ENCODE peak calls at places on chromosomes 2 and 18, in four cellular contexts. Y, I, F and W are unnamed samples.
A peak's percentile ranks its signal among the peaks of the same experiment; 100 is the strongest.

GRCh38 chr2:222844323-222844722 is 16.5 kb upstream of the ACSL3 start:
- DNase-seq in Y (no peak), I (no peak), F (peak; percentile 42), W (no peak)

GRCh38 chr2:172710584-172711024 is 25.0 kb upstream of the RAPGEF4 start:
- DNase-seq in Y (peak; percentile 38), I (peak; percentile 25), F (peak; percentile 37), W (peak; percentile 51)

GRCh38 chr2:199659207-199659606 is 191.8 kb downstream of the FTCDNL1 start:
- DNase-seq in Y (peak; percentile 78), I (no peak), F (peak; percentile 69), W (peak; percentile 22)

GRCh38 chr2:18662689-18663088 is 73.3 kb upstream of the NT5C1B start:
- DNase-seq in Y (no peak), I (no peak), F (no peak), W (no peak)

GRCh38 chr18:24915547-24915946 is 436.4 kb downstream of the ZNF521 start:
- DNase-seq in Y (no peak), I (no peak), F (no peak), W (no peak)

GRCh38 chr2:152594792-152595191 is 122.5 kb downstream of the PRPF40A start:
- DNase-seq in Y (no peak), I (no peak), F (no peak), W (no peak)

GRCh38 chr18:33751613-33752221 is 173.7 kb downstream of the ASXL3 start:
- DNase-seq in Y (no peak), I (no peak), F (peak; percentile 2), W (no peak)

GRCh38 chr2:42566837-42567251 is 1.6 kb upstream of the MTA3 start:
- DNase-seq in Y (no peak), I (no peak), F (no peak), W (no peak)

GRCh38 chr18:7414459-7414858 is 152.7 kb upstream of the PTPRM start:
- DNase-seq in Y (no peak), I (no peak), F (no peak), W (no peak)

GRCh38 chr2:219739061-219739460 is 111.6 kb downstream of the SLC4A3 start:
- DNase-seq in Y (no peak), I (no peak), F (no peak), W (no peak)

GRCh38 chr2:171102802-171103201 is 57.9 kb downstream of the TLK1 start:
- DNase-seq in Y (no peak), I (peak; percentile 35), F (peak; percentile 18), W (no peak)

GRCh38 chr2:128086244-128086643 is 4.8 kb upstream of the UGGT1 start:
- DNase-seq in Y (no peak), I (peak; percentile 49), F (no peak), W (no peak)

GRCh38 chr18:49843131-49843530 is 29.8 kb upstream of the ACAA2 start:
- DNase-seq in Y (no peak), I (no peak), F (no peak), W (no peak)

DNA sequence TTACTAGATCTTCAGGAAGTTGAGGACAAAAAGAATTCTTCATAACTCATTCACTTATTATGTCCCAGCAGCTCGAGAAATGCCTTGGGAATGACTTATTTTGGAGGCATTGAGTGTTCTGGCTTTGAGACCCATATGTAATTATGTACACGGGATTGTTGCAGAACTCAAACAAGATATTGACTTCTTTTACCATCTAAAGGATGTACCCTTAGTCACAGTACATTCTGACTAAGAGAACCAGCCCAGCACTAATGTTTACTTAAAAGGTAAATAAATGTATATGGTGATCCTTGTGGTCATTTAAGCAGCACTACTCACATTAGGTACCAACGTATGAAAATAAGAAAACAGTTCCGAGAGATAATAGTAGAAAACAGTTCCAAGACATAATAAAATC is 268.9 kb downstream of the ADCYAP1 start:
- DNase-seq in Y (no peak), I (no peak), F (no peak), W (no peak)
- TF ChIP-seq ELF4 in Y (no peak), I (no peak), F (no peak), W (no peak)

GRCh38 chr2:47360937-47361336 is 42.0 kb upstream of the MSH2 start:
- DNase-seq in Y (no peak), I (peak; percentile 76), F (no peak), W (no peak)
- TF ChIP-seq ELF4 in Y (no peak), I (no peak), F (no peak), W (no peak)

DNA sequence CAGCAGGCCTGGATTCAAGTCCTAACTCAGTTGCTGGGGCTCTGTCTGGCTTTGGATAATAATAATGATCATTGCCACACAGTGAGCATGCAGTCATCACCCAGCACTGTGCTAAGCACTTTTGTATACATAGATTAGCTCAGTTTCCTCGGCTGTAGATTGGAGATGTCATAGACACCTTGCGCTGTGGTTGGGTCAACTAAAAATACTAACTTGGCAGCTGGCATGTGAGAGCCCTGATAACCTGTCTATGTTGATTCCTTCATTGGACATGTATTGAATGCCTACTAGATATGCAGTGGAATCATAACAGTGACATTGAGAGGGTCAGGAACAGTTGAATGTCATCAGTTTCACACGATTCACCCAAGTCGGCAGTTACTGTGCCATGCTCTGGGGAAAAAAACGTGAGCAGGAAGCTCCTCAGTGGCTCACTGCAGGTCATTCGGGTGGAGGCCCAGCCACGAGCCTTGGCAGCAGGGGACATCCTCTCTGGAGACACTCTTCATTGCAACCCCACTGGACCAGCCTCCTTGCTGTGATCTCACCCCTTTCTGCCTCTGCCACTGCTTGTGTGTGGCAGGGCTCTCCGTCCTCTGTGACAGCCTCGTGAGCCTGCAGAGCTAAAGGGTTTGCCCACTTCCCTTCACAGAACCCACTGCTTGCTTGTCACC is 85.3 kb downstream of the NPAS2 start:
- DNase-seq in Y (no peak), I (no peak), F (no peak), W (no peak)
- TF ChIP-seq ELF4 in Y (no peak), I (no peak), F (no peak), W (no peak)

GRCh38 chr2:72367530-72368225 is 220.0 kb upstream of the CYP26B1 start:
- DNase-seq in Y (peak; percentile 37), I (peak; percentile 76), F (no peak), W (peak; percentile 12)
- TF ChIP-seq ELF4 in Y (no peak), I (no peak), F (no peak), W (no peak)

DNA sequence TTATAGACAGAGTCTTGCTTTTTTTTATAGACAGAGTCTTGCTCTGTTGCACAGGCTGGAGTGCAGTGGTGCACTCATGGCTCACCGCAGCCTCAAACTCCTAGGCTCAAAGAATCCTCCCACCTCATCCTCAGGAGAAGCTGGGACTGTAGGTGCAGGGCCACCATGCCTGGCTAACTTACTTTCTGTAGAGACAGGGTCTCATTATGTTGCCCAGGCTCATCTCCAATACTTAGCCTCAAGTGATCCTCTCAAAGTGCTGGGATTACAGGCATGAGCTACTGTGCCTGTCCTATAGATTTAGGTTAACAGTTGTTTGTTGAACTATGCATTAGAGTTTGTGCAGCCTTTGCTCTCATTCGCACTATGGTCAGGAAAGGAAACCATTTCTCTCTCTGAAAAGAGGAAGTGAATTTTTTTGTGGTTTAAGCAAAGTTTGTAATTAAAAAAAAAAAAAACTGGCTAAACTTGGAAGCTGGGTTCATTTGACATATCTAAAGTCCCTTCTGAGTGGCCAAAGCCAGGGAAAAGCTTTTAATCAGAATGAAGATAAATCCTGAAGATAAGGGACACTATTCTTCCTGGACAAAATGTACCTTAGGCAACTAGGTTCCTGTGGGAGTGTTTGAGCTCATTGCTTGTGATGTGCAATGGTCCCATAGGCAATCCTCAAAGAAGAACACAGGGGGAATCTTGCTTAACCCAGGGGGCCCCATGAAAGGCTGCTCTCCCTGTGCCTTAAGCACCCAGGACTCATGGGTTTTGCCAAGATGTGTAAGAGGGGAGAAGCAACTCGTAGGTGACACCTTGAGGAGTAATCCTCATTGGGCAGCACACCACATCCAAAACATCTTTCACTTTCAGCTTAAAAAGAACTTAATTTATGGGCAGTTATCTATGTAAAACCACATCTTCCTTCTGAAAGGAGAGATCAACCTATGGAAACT is 201.7 kb downstream of the MREG start:
- DNase-seq in Y (no peak), I (no peak), F (no peak), W (no peak)
- TF ChIP-seq ELF4 in Y (no peak), I (no peak), F (no peak), W (no peak)

GRCh38 chr2:39686470-39686869 is 20.8 kb downstream of the TMEM178A start:
- DNase-seq in Y (peak; percentile 26), I (no peak), F (no peak), W (no peak)

GRCh38 chr2:39684495-39684894 is 18.8 kb downstream of the TMEM178A start:
- DNase-seq in Y (no peak), I (no peak), F (peak; percentile 17), W (no peak)

GRCh38 chr2:39688181-39688580 is 22.5 kb downstream of the TMEM178A start:
- DNase-seq in Y (no peak), I (no peak), F (peak; percentile 25), W (no peak)

GRCh38 chr2:39683022-39683699 is 17.4 kb downstream of the TMEM178A start:
- DNase-seq in Y (no peak), I (no peak), F (no peak), W (no peak)

GRCh38 chr2:39685135-39685534 is 19.4 kb downstream of the TMEM178A start:
- DNase-seq in Y (no peak), I (no peak), F (no peak), W (no peak)
- TF ChIP-seq ELF4 in Y (no peak), I (no peak), F (no peak), W (no peak)

GRCh38 chr2:217960351-217960750 is 42.4 kb downstream of the TNS1 start:
- DNase-seq in Y (no peak), I (no peak), F (no peak), W (no peak)
- TF ChIP-seq ELF4 in Y (no peak), I (no peak), F (no peak), W (no peak)

GRCh38 chr2:239722760-239723448 is 302.2 kb downstream of the NDUFA10 start:
- DNase-seq in Y (no peak), I (no peak), F (no peak), W (no peak)

GRCh38 chr2:239721531-239721930 is 303.6 kb downstream of the NDUFA10 start:
- DNase-seq in Y (no peak), I (no peak), F (no peak), W (no peak)

GRCh38 chr2:239720411-239721365 is 304.5 kb downstream of the NDUFA10 start:
- DNase-seq in Y (no peak), I (no peak), F (no peak), W (no peak)

GRCh38 chr2:239723486-239724193 is 301.5 kb downstream of the NDUFA10 start:
- DNase-seq in Y (no peak), I (no peak), F (no peak), W (no peak)

DNA sequence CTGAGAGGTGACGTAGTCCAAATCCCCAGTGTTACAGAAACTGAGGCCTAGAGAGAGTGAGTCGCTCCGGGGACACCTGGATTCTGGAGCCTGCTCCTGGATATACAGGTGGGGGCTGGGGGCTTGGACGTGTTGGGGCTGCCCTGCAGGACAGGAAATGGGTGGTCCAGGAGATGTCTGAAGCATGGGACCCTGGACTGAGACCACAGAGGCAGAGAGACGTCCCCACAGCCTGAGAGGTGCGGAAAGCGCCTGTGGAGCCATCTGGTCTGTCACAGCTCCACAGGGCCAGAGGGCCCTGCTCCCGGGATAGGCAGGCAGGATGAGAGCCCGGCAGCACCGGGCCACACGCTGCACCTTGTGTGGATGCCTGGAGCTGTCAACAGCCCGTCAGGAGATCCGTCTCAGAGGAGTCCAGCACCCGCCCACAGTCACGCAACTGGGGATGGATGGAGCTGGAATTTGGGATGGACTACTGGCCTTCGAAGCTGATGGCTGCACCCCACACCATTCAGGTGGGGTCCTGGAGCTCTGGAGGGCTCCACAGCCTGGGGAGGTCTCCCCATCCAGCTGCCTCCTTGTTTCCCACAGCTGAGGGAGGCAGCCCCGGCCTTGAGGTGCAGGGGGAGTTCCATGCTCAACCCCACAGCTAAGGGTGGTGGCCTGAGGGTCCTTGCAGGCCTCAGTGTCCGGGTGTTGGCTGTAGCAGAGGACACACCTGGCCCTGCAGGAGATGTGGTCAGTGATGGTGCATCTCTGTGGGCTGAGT is 303.0 kb downstream of the NDUFA10 start:
- DNase-seq in Y (no peak), I (no peak), F (no peak), W (no peak)
- TF ChIP-seq ELF4 in Y (no peak), I (no peak), F (no peak), W (no peak)